ENCODE peak calls at places on chromosomes 1 and 21, in four cellular contexts. G is GM20000, N is IMR-90, I is tibial artery. W is an unnamed sample.

GRCh38 chr1:45230537-45230936 is 24.1 kb upstream of the ZSWIM5 start:
- DNase-seq in G (no peak), I (no peak), N (no peak), W (peak; percentile 11)

GRCh38 chr21:36419996-36420395 is 34.8 kb downstream of the CHAF1B start:
- DNase-seq in G (peak; percentile 80), I (peak; percentile 90), N (peak; percentile 92), W (peak; percentile 62)

GRCh38 chr1:52634111-52634510 is 1.1 kb downstream of the SHISAL2A start:
- DNase-seq in I (no peak), N (no peak), G (no peak), W (peak; percentile 64)

GRCh38 chr1:147388969-147389368 is 146.5 kb downstream of the CHD1L start:
- DNase-seq in N (no peak), I (no peak), G (no peak), W (no peak)

GRCh38 chr21:31176080-31176551 is 137.8 kb upstream of the KRTAP19-8 start:
- DNase-seq in N (no peak), G (no peak), I (no peak), W (no peak)

GRCh38 chr1:109371271-109371739 is 26.4 kb downstream of the SORT1 start:
- DNase-seq in N (peak; percentile 65), G (no peak), I (peak; percentile 79), W (peak; percentile 27)

GRCh38 chr1:21335750-21336168 is 45.5 kb upstream of the ECE1 start:
- DNase-seq in G (no peak), N (no peak), I (no peak), W (no peak)

GRCh38 chr1:19682257-19682656 is 17.6 kb downstream of the HTR6 start:
- DNase-seq in I (no peak), N (peak; percentile 93), G (no peak), W (no peak)

GRCh38 chr1:162632234-162632666 is at the start of gene DDR2:
- DNase-seq in N (peak; percentile 96), I (peak; percentile 89), G (no peak), W (no peak)

GRCh38 chr1:19448491-19449439 is 36.6 kb downstream of the CAPZB start:
- DNase-seq in G (no peak), I (peak; percentile 82), N (peak; percentile 93), W (peak; percentile 71)

GRCh38 chr1:22930235-22930912 is 42.3 kb downstream of the LACTBL1 start:
- DNase-seq in N (peak; percentile 17), I (peak; percentile 61), G (peak; percentile 69), W (peak; percentile 46)

GRCh38 chr1:198357937-198358336 is 182.5 kb downstream of the ATP6V1G3 start:
- DNase-seq in N (no peak), G (no peak), I (no peak), W (no peak)

GRCh38 chr1:198364471-198364870 is 176.0 kb downstream of the ATP6V1G3 start:
- DNase-seq in I (no peak), N (peak; percentile 12), G (no peak), W (no peak)

GRCh38 chr1:198361373-198361772 is 179.1 kb downstream of the ATP6V1G3 start:
- DNase-seq in G (no peak), I (no peak), N (peak; percentile 4), W (no peak)

GRCh38 chr1:198363752-198364151 is 176.7 kb downstream of the ATP6V1G3 start:
- DNase-seq in G (no peak), I (no peak), N (no peak), W (no peak)

DNA sequence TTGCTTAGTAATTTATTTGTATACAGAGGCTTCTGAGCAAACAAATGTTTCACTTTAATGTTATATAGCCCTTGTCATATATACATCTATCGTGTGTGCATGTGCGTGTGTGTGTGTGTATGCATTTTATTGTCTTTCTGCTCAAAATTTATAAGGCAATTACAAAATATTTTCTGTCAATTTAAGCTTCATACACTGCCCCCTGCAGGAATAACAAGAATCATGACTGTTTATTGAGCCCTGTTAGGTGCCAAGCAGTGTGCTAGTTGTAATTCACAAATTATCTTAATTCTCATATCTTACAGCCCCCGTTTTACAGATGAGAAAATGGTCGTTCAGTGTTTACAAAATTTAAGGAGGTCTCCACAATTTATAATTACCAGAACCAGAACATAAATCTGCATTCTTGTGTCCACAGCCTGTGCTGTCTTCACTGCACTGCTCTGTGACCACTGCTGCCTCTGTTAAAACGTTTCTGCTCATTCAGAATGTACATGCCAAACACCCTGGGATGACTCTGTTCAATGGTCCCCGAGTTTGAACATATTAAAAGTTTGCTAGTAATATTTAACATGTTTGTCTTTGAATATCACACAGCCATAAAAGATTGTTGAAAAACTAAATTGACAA is 181.3 kb downstream of the ATP6V1G3 start:
- DNase-seq in N (peak; percentile 16), G (no peak), I (no peak), W (no peak)
- TF ChIP-seq CTCF in N (peak; percentile 45), G (no peak), I (peak; percentile 47), W (peak; percentile 74)

DNA sequence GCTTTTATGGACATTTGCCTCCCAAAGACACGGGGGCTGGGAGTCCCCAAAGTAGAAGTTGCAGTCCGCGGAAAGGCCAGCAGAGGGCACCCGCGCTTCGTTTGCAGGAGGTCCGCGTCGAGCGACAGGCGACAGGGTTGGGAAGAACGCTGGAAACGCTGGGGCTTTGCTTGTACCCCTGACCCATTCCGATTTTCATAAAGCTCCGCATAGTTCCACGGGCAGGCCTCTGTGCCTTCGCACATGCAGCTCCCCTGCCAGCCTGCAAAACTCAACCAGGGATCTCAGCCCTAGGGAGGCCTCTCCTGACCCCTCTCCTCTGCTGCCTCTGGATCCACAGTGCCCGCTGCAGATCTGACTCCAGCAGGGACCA is 44.2 kb upstream of the LAPTM5 start:
- DNase-seq in I (peak; percentile 85), N (peak; percentile 48), G (peak; percentile 79), W (peak; percentile 89)
- TF ChIP-seq CTCF in I (peak; percentile 96), N (peak; percentile 96), G (peak; percentile 92), W (peak; percentile 97)

DNA sequence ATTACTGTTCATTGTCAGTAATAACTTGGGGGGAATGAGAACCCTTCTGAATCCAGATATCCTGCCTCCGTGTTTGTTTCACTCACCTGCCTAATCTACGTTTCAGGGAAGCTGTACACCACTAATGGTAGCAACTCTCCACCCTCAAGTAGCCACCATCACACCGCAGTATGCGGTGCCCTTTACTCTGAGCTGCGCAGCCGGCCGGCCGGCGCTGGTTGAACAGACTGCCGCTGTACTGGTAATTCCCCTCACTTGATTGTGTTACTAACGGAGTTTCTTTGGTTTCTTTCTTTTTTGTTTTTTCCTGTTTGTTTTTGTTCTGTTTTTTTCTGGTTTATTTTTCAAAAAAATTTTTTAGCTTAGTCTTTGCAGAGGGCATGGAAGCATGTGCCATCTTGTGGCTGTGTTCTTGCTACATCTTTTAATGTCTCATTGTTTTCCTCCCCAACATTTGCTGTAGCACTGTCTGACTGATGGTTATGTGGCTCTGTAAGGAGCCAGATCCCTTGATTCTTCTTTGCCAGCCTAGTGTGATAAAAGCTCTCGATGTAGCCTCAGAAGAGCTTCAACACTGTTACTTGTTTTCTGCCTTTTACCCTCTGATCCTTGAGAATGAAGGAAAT is 15.9 kb upstream of the OLFML3 start:
- DNase-seq in G (no peak), I (no peak), N (peak; percentile 14), W (no peak)
- TF ChIP-seq CTCF in G (no peak), I (no peak), N (peak; percentile 25), W (peak; percentile 14)

GRCh38 chr21:19870682-19871081 is 1127.5 kb upstream of the NCAM2 start:
- DNase-seq in N (no peak), G (no peak), I (no peak), W (no peak)
- TF ChIP-seq CTCF in N (no peak), G (no peak), I (no peak), W (no peak)

GRCh38 chr1:54825696-54826095 is 24.6 kb upstream of the TTC22 start:
- DNase-seq in G (no peak), N (no peak), I (peak; percentile 44), W (no peak)

GRCh38 chr1:54826226-54826816 is 25.2 kb upstream of the TTC22 start:
- DNase-seq in N (no peak), G (no peak), I (peak; percentile 35), W (no peak)

GRCh38 chr1:54819195-54819536 is 18.0 kb upstream of the TTC22 start:
- DNase-seq in G (no peak), N (no peak), I (no peak), W (no peak)

GRCh38 chr1:54819733-54820132 is 18.6 kb upstream of the TTC22 start:
- DNase-seq in N (no peak), I (no peak), G (no peak), W (no peak)

DNA sequence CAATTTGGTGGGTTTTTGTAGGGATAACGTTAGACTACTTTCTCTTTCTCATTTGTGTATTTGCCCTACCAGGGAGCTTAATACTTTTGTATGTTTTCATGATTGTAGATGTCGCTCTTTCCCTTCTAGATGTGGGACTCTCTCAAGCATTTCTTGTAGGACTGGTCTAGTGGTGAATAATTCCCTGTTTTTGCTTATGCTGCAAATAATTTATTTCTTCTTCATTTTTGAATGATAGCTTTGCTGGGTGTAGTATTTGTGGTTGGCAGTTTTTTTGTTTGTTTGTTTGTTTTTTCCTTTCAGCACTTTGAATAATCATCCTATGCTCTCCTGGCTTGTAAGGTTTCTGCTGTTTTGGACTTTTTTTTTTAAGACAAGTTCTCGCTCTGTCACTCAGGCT is 22.5 kb upstream of the TTC22 start:
- DNase-seq in I (no peak), N (no peak), G (no peak), W (no peak)
- TF ChIP-seq CTCF in I (no peak), N (no peak), G (no peak), W (no peak)

DNA sequence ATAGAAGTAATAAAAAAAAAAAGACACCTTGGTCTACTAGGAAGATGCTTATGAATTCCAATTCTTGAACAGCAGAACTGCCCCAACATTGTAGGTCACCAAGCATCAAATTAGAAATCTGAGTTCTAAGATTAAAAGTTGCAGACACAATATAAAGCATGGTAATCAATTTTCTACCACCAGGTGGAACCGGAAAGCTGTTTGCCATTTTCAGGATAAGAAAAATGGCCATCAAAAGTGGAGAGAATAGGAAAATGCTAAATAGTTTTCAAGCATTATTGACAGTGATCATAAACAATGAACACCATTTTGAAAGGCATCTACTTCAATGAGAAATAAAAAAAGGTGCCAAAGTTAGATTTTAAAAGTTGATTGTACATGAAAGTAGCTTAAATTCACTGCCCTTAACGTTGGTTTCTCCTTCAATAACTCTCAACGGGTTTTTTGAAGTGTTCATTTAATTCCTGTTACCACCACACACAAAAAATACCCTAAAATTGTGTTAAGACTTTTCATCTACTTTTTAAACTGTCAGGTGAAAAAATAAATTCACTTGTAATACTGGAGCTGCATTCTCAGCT is 252.9 kb downstream of the KCNT2 start:
- DNase-seq in N (peak; percentile 25), G (no peak), I (no peak), W (no peak)
- TF ChIP-seq CTCF in N (peak; percentile 61), G (no peak), I (peak; percentile 43), W (no peak)

GRCh38 chr1:218546314-218546713 is 201.2 kb downstream of the TGFB2 start:
- DNase-seq in G (no peak), I (no peak), N (peak; percentile 32), W (no peak)
- TF ChIP-seq CTCF in G (no peak), I (no peak), N (peak; percentile 28), W (no peak)

GRCh38 chr1:1778827-1779675 is 781 bp upstream of the NADK start:
- DNase-seq in I (peak; percentile 86), G (peak; percentile 96), N (no peak), W (peak; percentile 90)
- TF ChIP-seq CTCF in I (no peak), G (peak; percentile 17), N (no peak), W (peak; percentile 26)

GRCh38 chr1:61270761-61271411 is 188.5 kb downstream of the NFIA start:
- DNase-seq in G (no peak), I (no peak), N (peak; percentile 71), W (no peak)
- TF ChIP-seq CTCF in G (no peak), I (no peak), N (no peak), W (no peak)